ENCODE peak calls at places on chromosomes 4 and X, in eight cellular contexts. Q is transverse colon, P is WERI-Rb-1, X is NB4, V is neural progenitor cell, S is tibial artery, B is bronchial epithelial cell, J is kidney epithelial cell. F is an unnamed sample.

GRCh38 chr4:153345011-153345981 is 808 bp downstream of the MND1 start:
- DNase-seq in S (peak; percentile 23), Q (peak; percentile 14), X (peak; percentile 82), P (peak; percentile 54), J (no peak), B (peak; percentile 59), V (peak; percentile 79), F (no peak)

GRCh38 chr4:140153744-140154571 is at the start of gene MAML3:
- DNase-seq in Q (peak; percentile 95), V (peak; percentile 96), S (peak; percentile 95), J (no peak), P (peak; percentile 98), X (peak; percentile 95), B (peak; percentile 70), F (peak; percentile 90)

GRCh38 chrX:63656871-63657580 is 128.0 kb downstream of the ARHGEF9 start:
- DNase-seq in S (peak; percentile 20), Q (no peak), P (no peak), B (peak; percentile 43), X (no peak), V (no peak), J (no peak), F (no peak)

GRCh38 chr4:165799384-165799815 is 73.6 kb upstream of the TLL1 start:
- DNase-seq in Q (no peak), V (no peak), P (no peak), X (no peak), S (no peak), B (no peak), J (no peak), F (no peak)

GRCh38 chr4:6732441-6733357 is 16.7 kb downstream of the BLOC1S4 start:
- DNase-seq in X (peak; percentile 72), P (no peak), V (no peak), B (peak; percentile 82), S (peak; percentile 65), Q (peak; percentile 68), J (peak; percentile 60), F (no peak)

GRCh38 chrX:13346646-13347045 is 26.8 kb upstream of the ATXN3L start:
- DNase-seq in X (no peak), S (no peak), B (no peak), P (no peak), V (no peak), J (no peak), Q (no peak), F (peak; percentile 23)

GRCh38 chr4:38169524-38169923 is 209.3 kb downstream of the PTTG2 start:
- DNase-seq in V (no peak), S (no peak), X (no peak), Q (no peak), P (no peak), B (peak; percentile 56), J (no peak), F (no peak)

GRCh38 chrX:107567370-107567769 is 60.9 kb upstream of the PRPS1 start:
- DNase-seq in S (no peak), Q (no peak), B (no peak), P (no peak), X (no peak), V (no peak), J (no peak), F (no peak)

GRCh38 chr4:139171878-139172691 is 4.9 kb downstream of the ELF2 start:
- DNase-seq in V (no peak), B (peak; percentile 92), P (no peak), J (no peak), S (no peak), X (peak; percentile 55), Q (no peak), F (no peak)

GRCh38 chr4:65467280-65467679 is 203.0 kb downstream of the EPHA5 start:
- DNase-seq in X (no peak), P (no peak), J (no peak), V (no peak), Q (no peak), B (peak; percentile 64), S (no peak), F (no peak)

GRCh38 chrX:44267861-44268260 is 75.6 kb downstream of the EFHC2 start:
- DNase-seq in S (no peak), Q (no peak), J (no peak), B (peak; percentile 45), P (no peak), V (no peak), X (no peak), F (no peak)
- H3K4me3 ChIP-seq in S (no peak overlapping the region), Q (no peak overlapping the region), J (no peak overlapping the region), B (no peak overlapping the region), P (no peak overlapping the region), V (no peak overlapping the region), X (no peak overlapping the region), F (no peak overlapping the region)

GRCh38 chrX:2587146-2587545 is 86.4 kb upstream of the DHRSX start:
- DNase-seq in J (no peak), S (no peak), V (no peak), P (no peak), Q (no peak), X (no peak), B (no peak), F (no peak)

GRCh38 chrX:2588049-2588448 is 87.3 kb upstream of the DHRSX start:
- DNase-seq in Q (no peak), V (no peak), B (no peak), J (no peak), P (no peak), X (no peak), S (no peak), F (no peak)

GRCh38 chrX:2583194-2584162 is 82.7 kb upstream of the DHRSX start:
- DNase-seq in P (peak; percentile 22), J (no peak), B (no peak), S (no peak), Q (no peak), X (no peak), V (peak; percentile 35), F (no peak)

GRCh38 chrX:2584216-2584615 is 83.4 kb upstream of the DHRSX start:
- DNase-seq in B (no peak), X (no peak), J (no peak), Q (no peak), V (peak; percentile 59), S (no peak), P (no peak), F (no peak)

DNA sequence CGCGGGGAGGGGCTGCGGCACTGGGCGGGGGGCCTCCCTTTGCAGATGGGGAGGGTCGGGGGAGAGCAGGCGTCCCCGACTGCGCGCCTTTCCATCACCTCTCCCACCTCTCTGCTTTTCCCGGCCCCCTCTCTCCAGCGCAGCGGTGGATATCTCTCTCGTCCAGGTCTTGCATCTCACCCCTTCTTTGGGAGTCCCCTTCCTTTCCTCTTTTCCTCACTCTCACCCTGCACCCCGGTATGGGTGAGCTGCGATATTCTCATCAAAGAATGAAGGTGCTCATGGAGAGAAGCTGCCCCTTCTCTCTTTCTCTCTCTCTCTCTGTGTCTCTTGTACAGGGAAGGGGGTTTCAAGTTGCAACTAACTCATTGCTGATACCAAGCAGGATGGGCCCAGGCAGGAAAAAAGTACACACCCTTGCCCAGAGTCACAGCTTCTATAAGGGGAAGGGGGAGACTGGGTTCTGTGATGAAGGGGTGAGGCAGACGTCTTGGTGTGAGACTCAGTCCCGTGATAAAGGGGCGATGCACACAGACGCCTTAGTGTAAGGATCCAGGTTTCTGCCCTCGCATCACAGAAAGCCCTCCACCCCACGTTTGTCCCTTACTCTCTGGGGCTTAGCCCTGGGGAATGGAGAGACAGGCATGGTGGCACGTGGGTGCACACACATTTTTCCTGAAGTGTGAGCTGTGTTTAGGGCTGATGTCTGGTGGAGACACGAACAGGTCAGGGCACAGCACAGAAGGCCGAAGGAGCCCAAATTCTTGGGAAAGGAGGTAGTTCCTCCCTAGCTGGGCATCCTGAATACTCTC is 84.1 kb upstream of the DHRSX start:
- DNase-seq in B (peak; percentile 43), Q (no peak), J (no peak), P (no peak), X (no peak), S (no peak), V (peak; percentile 19), F (no peak)
- H3K4me3 ChIP-seq in B (no peak overlapping the region), Q (no peak overlapping the region), J (no peak overlapping the region), P (no peak overlapping the region), X (no peak overlapping the region), S (no peak overlapping the region), V (peak overlapping the region; percentile 50), F (no peak overlapping the region)

DNA sequence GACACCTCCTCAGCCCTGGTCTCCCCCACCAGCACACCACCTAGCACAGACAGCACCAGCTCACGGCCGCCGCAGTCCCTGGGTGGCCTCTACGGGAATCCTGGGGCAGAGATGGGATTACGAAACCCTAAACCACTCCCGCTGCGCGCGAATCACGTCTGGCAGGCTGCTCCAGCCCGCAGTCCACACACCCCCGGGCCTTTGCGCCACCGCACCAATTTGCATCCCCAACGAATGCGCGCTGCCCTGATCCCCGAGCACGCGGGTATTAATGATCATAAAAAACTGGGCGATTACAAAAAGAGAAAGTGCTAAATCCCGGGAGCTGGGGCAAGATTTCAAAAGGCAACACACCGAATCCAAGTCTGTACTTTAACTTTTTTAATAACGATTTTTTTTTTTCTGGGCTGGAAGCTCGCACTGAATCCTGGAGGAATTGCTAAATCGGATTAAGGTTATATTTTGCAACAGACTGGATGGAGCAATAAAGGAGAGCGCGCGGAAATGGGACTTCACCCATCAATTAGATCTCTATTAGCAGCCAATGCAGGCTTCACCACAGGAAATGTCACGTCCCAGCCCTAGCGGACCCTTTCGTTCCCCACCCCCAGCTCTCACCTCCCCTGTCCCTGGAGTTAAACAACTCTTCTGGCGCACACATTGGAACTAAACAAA is 69.8 kb upstream of the TMEM33 start:
- DNase-seq in S (no peak), J (no peak), Q (no peak), P (no peak), B (no peak), X (peak; percentile 95), V (peak; percentile 67), F (no peak)
- H3K4me3 ChIP-seq in S (no peak overlapping the region), J (no peak overlapping the region), Q (no peak overlapping the region), P (no peak overlapping the region), B (no peak overlapping the region), X (peak overlapping the region; percentile 22), V (no peak overlapping the region), F (no peak overlapping the region)

DNA sequence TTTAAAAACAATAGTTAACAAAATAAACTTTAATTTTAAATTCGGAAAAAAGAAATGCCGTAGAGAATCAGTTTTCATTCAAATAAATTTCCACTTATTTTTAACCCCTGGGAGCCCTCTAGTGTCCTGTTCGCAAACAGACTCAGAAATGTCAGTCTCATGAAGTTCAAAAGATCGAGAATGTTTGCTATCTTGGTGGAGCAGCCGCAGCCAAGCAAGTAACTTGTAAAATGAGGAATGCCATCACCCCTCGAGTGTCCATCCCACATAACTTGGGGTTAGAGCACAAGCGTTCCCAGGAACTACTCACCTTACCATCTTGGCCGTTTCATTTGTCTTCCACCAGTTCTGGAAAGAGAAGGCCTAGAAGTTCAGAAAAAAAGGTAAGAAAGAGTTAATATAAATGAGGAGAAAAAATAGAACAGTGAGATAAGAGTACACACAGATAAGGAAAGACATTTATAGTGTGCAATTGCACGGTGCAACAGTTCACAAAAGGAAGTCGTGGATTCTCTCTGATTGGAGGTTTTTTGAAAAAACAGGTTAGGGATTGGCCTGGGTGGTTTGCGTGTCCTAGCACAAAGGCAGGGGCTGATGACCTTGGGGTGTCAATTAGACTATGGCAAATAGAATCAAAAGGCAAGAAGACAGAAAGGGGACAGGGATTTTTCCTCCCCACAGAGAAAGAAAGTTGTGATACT is at the start of gene GASK1B:
- DNase-seq in X (peak; percentile 35), B (peak; percentile 65), Q (peak; percentile 50), V (peak; percentile 49), P (peak; percentile 52), S (peak; percentile 50), J (no peak), F (no peak)
- H3K4me3 ChIP-seq in X (no peak within 1 kb of the TSS), B (peak within 1 kb of the TSS; percentile 49), Q (peak within 1 kb of the TSS; percentile 37), V (no peak within 1 kb of the TSS), P (peak within 1 kb of the TSS; percentile 11), S (peak within 1 kb of the TSS; percentile 57), J (no peak within 1 kb of the TSS), F (peak within 1 kb of the TSS; percentile 63)